ENCODE peak calls at places on chromosomes 7 and 10, in seven cellular contexts. B is Peyer's patch, K is uterus, Z is H1, D is breast epithelium, L is HepG2, Y is adrenal gland. I is an unnamed sample.

GRCh38 chr7:135368416-135369186 is 135.0 kb downstream of the STRA8 start:
- DNase-seq in B (no peak), K (no peak), Z (no peak), D (peak; percentile 41), L (no peak), Y (no peak), I (no peak)

GRCh38 chr10:52769966-52770365 is 2.6 kb downstream of the MBL2 start:
- DNase-seq in B (no peak), K (no peak), Z (peak; percentile 17), D (no peak), L (no peak), Y (no peak), I (no peak)

GRCh38 chr7:2864999-2865670 is 21.0 kb upstream of the GNA12 start:
- DNase-seq in B (peak; percentile 84), K (peak; percentile 73), Z (peak; percentile 90), D (peak; percentile 52), L (peak; percentile 59), Y (peak; percentile 46), I (no peak)

GRCh38 chr7:2040201-2040892 is 192.4 kb downstream of the MAD1L1 start:
- DNase-seq in B (no peak), K (no peak), Z (no peak), D (no peak), L (no peak), Y (no peak), I (no peak)

GRCh38 chr10:89625041-89625765 is 19.8 kb downstream of the PANK1 start:
- DNase-seq in B (no peak), K (no peak), Z (no peak), D (no peak), L (no peak), Y (no peak), I (no peak)

GRCh38 chr10:69459893-69460575 is 8.8 kb downstream of the TSPAN15 start:
- DNase-seq in B (no peak), K (no peak), Z (no peak), D (no peak), L (no peak), Y (no peak), I (no peak)

GRCh38 chr10:128325788-128326187 is 199.6 kb upstream of the MKI67 start:
- DNase-seq in B (no peak), K (no peak), Z (no peak), D (no peak), L (no peak), Y (no peak), I (no peak)

GRCh38 chr7:98870071-98870651 is 347 bp upstream of the TMEM130 start:
- DNase-seq in B (peak; percentile 52), K (peak; percentile 35), Z (peak; percentile 86), D (no peak), L (no peak), Y (peak; percentile 36), I (no peak)

GRCh38 chr7:120877706-120878105 is 19.8 kb upstream of the TSPAN12 start:
- DNase-seq in B (no peak), K (no peak), Z (no peak), D (no peak), L (no peak), Y (no peak), I (no peak)

GRCh38 chr10:25068152-25069058 is 52.0 kb downstream of the THNSL1 start:
- DNase-seq in B (no peak), K (no peak), Z (no peak), D (no peak), L (peak; percentile 66), Y (no peak), I (no peak)

GRCh38 chr10:43398939-43399871 is 9.8 kb downstream of the HNRNPF start:
- DNase-seq in B (no peak), K (no peak), Z (no peak), D (no peak), L (peak; percentile 79), Y (no peak), I (peak; percentile 2)

GRCh38 chr7:85840532-85840931 is 653.7 kb upstream of the SEMA3D start:
- DNase-seq in B (no peak), K (no peak), Z (no peak), D (no peak), L (no peak), Y (no peak), I (no peak)

GRCh38 chr7:80732635-80733034 is 94.2 kb downstream of the CD36 start:
- DNase-seq in B (no peak), K (no peak), Z (peak; percentile 47), D (no peak), L (peak; percentile 10), Y (no peak), I (no peak)
- TF ChIP-seq CTCF in B (no peak), K (no peak), Z (peak; percentile 25), D (no peak), L (peak; percentile 29), Y (no peak), I (no peak)

GRCh38 chr7:96253441-96253840 is 68.5 kb downstream of the SLC25A13 start:
- DNase-seq in B (no peak), K (no peak), Z (no peak), D (no peak), L (no peak), Y (no peak), I (no peak)
- TF ChIP-seq POLR2A in B (no peak), K (no peak), Z (no peak), D (no peak), L (no peak), Y (no peak), I (no peak)

GRCh38 chr7:156167987-156168386 is 355.7 kb upstream of the SHH start:
- DNase-seq in B (no peak), K (no peak), Z (no peak), D (no peak), L (no peak), Y (no peak), I (no peak)

GRCh38 chr7:156167417-156167807 is 355.1 kb upstream of the SHH start:
- DNase-seq in B (no peak), K (no peak), Z (no peak), D (no peak), L (no peak), Y (no peak), I (no peak)

GRCh38 chr7:156166692-156167416 is 354.6 kb upstream of the SHH start:
- DNase-seq in B (no peak), K (no peak), Z (no peak), D (no peak), L (no peak), Y (no peak), I (no peak)

GRCh38 chr7:156168434-156168833 is 356.2 kb upstream of the SHH start:
- DNase-seq in B (no peak), K (no peak), Z (no peak), D (no peak), L (no peak), Y (no peak), I (no peak)

DNA sequence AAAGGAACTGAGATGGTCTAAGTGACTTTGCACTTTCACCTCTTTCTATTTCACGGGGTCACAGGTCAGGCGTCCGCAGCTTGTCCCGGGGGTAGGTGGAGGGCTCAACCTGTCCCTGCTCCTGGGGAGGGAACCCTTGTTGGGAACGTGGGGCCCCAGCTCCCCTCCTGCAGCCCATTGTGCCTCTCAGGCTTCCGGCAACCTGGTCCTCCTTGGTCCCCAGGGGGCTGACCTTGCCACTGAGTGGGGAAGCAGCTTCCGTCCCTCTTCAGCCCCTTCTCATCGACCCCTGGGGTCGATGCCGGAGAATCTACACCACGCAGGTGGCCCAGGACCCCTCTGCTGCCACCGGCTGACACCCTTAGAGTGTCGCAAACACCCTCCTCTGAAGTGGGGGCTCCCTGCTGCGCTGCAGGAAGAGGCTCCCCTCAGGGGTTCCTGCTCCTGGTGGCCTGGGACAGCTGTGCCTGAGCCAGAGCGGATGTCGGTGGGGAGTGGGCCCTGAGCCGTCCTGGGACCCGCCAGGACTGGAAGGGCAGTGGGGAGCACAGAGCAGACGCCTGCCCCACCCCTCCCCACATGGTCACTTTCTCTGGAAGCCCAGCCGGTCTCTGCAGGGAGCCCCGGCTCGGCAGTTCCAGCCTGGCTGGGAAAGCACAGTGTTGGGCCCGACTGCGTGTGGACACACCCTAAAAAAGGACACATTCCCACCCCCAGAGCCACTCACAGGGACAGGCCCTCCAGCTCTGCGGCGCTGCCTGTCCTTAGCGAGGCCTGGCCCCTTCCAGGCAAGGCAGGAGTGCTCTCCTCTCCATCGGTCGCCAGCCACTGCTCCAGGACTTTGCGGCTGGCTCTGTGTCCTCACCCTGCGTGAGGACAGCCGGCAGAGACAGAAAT is 357.5 kb upstream of the SHH start:
- DNase-seq in B (no peak), K (no peak), Z (no peak), D (no peak), L (no peak), Y (no peak), I (no peak)
- H3K27ac ChIP-seq in B (no peak overlapping the region), K (no peak overlapping the region), Z (no peak overlapping the region), D (no peak overlapping the region), L (no peak overlapping the region), Y (no peak overlapping the region), I (no peak overlapping the region)

DNA sequence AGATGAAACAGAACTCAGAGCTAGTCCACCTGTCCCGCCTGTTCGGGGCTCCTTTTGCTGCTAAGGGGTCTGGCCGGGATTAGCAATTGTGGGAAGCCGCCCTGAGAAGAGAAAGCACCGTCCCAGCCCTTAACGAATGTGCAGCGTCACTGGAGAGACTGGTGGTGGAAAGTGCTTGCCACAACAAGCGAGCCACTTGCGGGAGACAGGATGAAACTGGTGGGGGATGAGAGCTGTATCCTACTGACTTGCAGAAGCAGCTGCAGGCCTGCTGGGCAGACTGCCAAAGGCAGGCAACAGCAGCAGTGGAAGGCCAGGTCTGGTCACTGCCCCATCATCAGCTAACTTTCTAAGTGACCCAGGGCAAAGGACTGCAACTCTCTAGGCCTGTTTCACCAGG is 95.4 kb downstream of the FAM53B start:
- DNase-seq in B (peak; percentile 67), K (peak; percentile 56), Z (no peak), D (no peak), L (no peak), Y (peak; percentile 91), I (peak; percentile 92)
- TF ChIP-seq CTCF in B (no peak), K (no peak), Z (no peak), D (no peak), L (no peak), Y (no peak), I (no peak)

GRCh38 chr7:106111671-106112117 is 418 bp downstream of the SYPL1 start:
- DNase-seq in B (no peak), K (no peak), Z (no peak), D (no peak), L (peak; percentile 10), Y (peak; percentile 73), I (peak; percentile 66)
- TF ChIP-seq POLR2A in B (no peak), K (no peak), Z (no peak), D (no peak), L (no peak), Y (no peak), I (no peak)

I was measured in gastrocnemius medialis.